ENCODE peak calls at places on chromosomes 7 and 10, in five cellular contexts. W is keratinocyte, J is H1, S is Karpas-422, X is IMR-90. A is an unnamed sample.

GRCh38 chr10:74930962-74931361 is 104.6 kb downstream of the KAT6B start:
- DNase-seq in W (no peak), J (no peak), S (no peak), X (no peak), A (no peak)

GRCh38 chr7:55787796-55788195 is 74.8 kb downstream of the SEPTIN14 start:
- DNase-seq in W (no peak), J (no peak), S (no peak), X (no peak), A (no peak)

GRCh38 chr7:22726345-22726848 is 603 bp upstream of the IL6 start:
- DNase-seq in W (peak; percentile 50), J (peak; percentile 62), S (peak; percentile 84), X (peak; percentile 90), A (no peak)

GRCh38 chr7:27237735-27238334 is 4.8 kb upstream of the EVX1 start:
- DNase-seq in W (no peak), J (no peak), S (no peak), X (peak; percentile 5), A (no peak)

GRCh38 chr7:5234852-5235831 is 45.1 kb downstream of the WIPI2 start:
- DNase-seq in W (no peak), J (no peak), S (peak; percentile 60), X (peak; percentile 16), A (no peak)

GRCh38 chr7:114419441-114420107 is 5.0 kb downstream of the FOXP2 start:
- DNase-seq in W (no peak), J (no peak), S (no peak), X (peak; percentile 81), A (no peak)

GRCh38 chr7:140417456-140418155 is 13.7 kb downstream of the RAB19 start:
- DNase-seq in W (no peak), J (no peak), S (no peak), X (no peak), A (no peak)

GRCh38 chr7:29189743-29190201 is 4.8 kb upstream of the CHN2 start:
- DNase-seq in W (no peak), J (peak; percentile 93), S (peak; percentile 88), X (no peak), A (no peak)

GRCh38 chr10:34918896-34919295 is 103.8 kb upstream of the PARD3 start:
- DNase-seq in W (no peak), J (no peak), S (no peak), X (no peak), A (no peak)

GRCh38 chr10:4498763-4499251 is 327.2 kb upstream of the AKR1E2 start:
- DNase-seq in W (no peak), J (no peak), S (no peak), X (peak; percentile 94), A (no peak)

GRCh38 chr10:131573256-131574215 is 262.0 kb upstream of the TCERG1L start:
- DNase-seq in W (no peak), J (no peak), S (no peak), X (no peak), A (no peak)

GRCh38 chr7:73715648-73716317 is 3.7 kb downstream of the STX1A start:
- DNase-seq in W (peak; percentile 75), J (no peak), S (peak; percentile 80), X (peak; percentile 98), A (peak; percentile 48)

GRCh38 chr7:73774923-73775322 is 4.9 kb upstream of the CLDN3 start:
- DNase-seq in W (no peak), J (no peak), S (no peak), X (peak; percentile 44), A (no peak)

GRCh38 chr10:80172896-80173295 is 32.4 kb downstream of the ANXA11 start:
- DNase-seq in W (no peak), J (no peak), S (no peak), X (no peak), A (no peak)

GRCh38 chr10:106997721-106998120 is 166.8 kb downstream of the SORCS1 start:
- DNase-seq in W (no peak), J (no peak), S (no peak), X (no peak), A (no peak)

GRCh38 chr7:150799741-150800575 is at the start of gene TMEM176B:
- DNase-seq in W (no peak), J (peak; percentile 58), S (no peak), X (no peak), A (no peak)

GRCh38 chr7:124032369-124033092 is at the start of gene TMEM229A:
- DNase-seq in W (no peak), J (peak; percentile 81), S (no peak), X (peak; percentile 28), A (no peak)

GRCh38 chr7:47651355-47652317 is 69.7 kb upstream of the TNS3 start:
- DNase-seq in W (no peak), J (no peak), S (no peak), X (peak; percentile 99), A (no peak)

GRCh38 chr7:147605326-147605725 is 985.2 kb upstream of the C7orf33 start:
- DNase-seq in W (no peak), J (no peak), S (no peak), X (no peak), A (no peak)

GRCh38 chr7:134452419-134452827 is 6.5 kb downstream of the AKR1B1 start:
- DNase-seq in W (no peak), J (no peak), S (no peak), X (no peak), A (no peak)

GRCh38 chr7:66602159-66602558 is 26.5 kb upstream of the KCTD7 start:
- DNase-seq in W (no peak), J (no peak), S (no peak), X (no peak), A (no peak)

GRCh38 chr10:20363666-20364065 is 533.4 kb downstream of the NEBL start:
- DNase-seq in W (no peak), J (no peak), S (no peak), X (no peak), A (no peak)

GRCh38 chr10:30804478-30805055 is 175.0 kb upstream of the LYZL2 start:
- DNase-seq in W (no peak), J (no peak), S (no peak), X (no peak), A (no peak)

GRCh38 chr7:92567460-92567859 is 22.7 kb downstream of the FAM133B start:
- DNase-seq in W (no peak), J (no peak), S (no peak), X (peak; percentile 59), A (no peak)

GRCh38 chr7:127938588-127938987 is 92.6 kb downstream of the LRRC4 start:
- DNase-seq in W (peak; percentile 11), J (no peak), S (no peak), X (peak; percentile 88), A (no peak)

GRCh38 chr10:114571316-114571999 is 86.6 kb downstream of the ABLIM1 start:
- DNase-seq in W (no peak), J (no peak), S (no peak), X (no peak), A (no peak)

DNA sequence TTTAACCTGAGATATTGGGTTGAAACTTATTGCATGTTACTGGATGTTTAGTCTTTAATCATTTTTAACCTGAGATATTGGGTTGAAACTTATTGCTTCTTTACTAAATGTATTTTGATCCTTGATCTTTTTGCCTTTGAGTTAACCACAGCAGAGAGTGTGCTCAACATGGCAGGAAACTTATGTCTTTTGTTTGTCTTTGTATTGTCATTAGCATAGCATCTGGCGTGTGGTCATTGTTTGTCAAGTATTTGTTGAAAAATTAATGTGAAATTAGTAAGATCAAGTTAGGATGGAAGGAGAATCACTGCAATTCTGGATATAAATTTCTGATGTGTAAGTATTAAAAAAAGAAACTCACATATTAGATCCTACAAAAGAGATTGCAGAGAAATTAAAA is 8.2 kb downstream of the MRC1 start:
- DNase-seq in W (no peak), J (no peak), S (no peak), X (no peak), A (no peak)
- H3K9ac ChIP-seq in W (no peak overlapping the region), J (no peak overlapping the region), S (no peak overlapping the region), X (no peak overlapping the region), A (no peak overlapping the region)

GRCh38 chr10:73850205-73850604 is 24.1 kb downstream of the CAMK2G start:
- DNase-seq in W (no peak), J (no peak), S (no peak), X (no peak), A (no peak)

GRCh38 chr10:73854310-73854709 is 20.0 kb downstream of the CAMK2G start:
- DNase-seq in W (no peak), J (no peak), S (no peak), X (no peak), A (no peak)

GRCh38 chr10:73848821-73849489 is 25.4 kb downstream of the CAMK2G start:
- DNase-seq in W (peak; percentile 46), J (peak; percentile 99), S (peak; percentile 96), X (peak; percentile 78), A (peak; percentile 12)

GRCh38 chr10:73853196-73853595 is 21.2 kb downstream of the CAMK2G start:
- DNase-seq in W (no peak), J (no peak), S (no peak), X (no peak), A (no peak)

DNA sequence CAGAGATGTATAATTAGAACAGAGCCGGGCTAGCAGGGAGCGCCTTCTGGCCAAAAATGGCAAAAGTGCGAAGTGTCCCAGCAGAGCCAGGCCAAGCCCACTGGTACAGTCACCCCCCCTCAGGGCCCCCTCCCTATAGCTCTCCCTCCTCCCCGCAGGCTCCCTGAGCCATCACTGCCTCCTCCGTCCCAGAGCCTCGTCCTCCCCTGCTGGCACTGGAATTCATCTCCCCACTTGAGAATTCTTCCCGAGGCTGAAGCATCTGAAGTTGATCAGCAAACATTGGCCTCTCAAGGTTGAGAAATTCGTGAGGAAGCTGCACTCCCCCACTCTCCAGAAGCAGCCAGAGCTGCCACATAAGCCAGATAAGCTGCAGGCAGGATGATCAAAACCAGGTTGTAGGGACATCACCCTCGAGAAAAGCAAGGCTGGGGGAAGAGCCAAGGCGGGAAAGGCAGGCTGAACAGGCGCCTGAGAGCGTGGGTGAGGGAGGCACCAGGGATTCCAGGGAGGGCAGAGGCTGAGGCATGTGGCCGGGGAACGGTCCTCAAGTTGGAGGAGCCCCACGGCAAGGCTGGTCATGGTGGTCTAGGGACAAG is 23.4 kb downstream of the CAMK2G start:
- DNase-seq in W (no peak), J (no peak), S (no peak), X (peak; percentile 50), A (peak; percentile 42)
- H3K9ac ChIP-seq in W (no peak overlapping the region), J (no peak overlapping the region), S (no peak overlapping the region), X (no peak overlapping the region), A (no peak overlapping the region)

DNA sequence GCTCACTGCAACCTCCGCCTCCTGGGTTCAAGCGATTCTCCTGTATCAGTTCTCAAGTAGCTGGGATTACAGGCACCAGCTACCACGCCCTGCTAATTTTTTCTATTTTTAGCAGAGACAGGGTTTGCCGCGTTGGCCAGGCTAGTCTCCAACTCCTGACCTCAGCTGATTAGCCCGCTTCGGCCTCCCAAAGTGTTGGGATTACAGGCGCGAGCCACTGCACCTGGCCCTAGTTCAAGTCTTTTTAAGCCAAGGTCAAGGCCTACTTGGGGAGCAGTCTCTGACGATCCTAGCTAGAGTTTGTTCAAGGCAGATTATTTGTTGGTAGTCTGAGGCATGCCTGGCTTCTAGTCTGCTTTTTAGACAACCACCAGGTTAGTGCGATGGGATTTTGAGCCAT is 709.5 kb upstream of the COBL start:
- DNase-seq in W (no peak), J (no peak), S (no peak), X (no peak), A (no peak)
- H3K9ac ChIP-seq in W (no peak overlapping the region), J (no peak overlapping the region), S (no peak overlapping the region), X (no peak overlapping the region), A (no peak overlapping the region)

DNA sequence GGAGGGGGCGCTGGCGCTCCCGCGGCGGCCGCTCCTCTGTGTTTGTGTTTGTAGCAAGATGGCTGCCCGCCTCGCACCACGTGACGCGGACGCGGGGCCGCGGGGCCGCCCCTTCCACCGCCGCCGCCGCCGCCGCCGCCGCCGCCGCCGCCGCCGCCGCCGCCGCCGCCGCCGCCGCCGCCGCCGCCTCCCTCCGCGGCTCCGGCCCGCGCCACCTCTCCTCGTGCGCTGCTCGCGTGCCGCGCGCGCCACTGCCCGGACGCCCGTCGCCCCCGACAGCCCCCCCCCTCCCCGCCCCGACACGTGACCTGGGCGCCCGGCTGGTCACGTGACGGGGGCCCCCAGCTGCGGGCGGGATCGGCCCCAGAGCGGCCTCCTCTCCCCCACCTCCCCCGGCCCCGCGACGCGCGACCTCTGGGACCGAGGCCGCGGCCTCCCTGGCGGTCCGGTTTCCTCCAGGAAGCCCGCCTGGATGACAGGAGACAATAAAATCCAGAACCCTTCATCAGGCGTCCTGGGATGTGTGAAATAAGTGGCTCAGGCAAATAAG is at the start of gene GIGYF1:
- DNase-seq in W (no peak), J (peak; percentile 77), S (peak; percentile 85), X (peak; percentile 58), A (no peak)
- H3K9ac ChIP-seq in W (peak within 1 kb of the TSS; percentile 86), J (peak within 1 kb of the TSS; percentile 86), S (peak within 1 kb of the TSS; percentile 86), X (peak within 1 kb of the TSS; percentile 87), A (peak within 1 kb of the TSS; percentile 95)

A was measured in SK-N-MC.